ENCODE peak calls at places on chromosomes 2 and 18, in four cellular contexts. I is adrenal gland, B is SJSA1, H is heart left ventricle. X is an unnamed sample.

GRCh38 chr2:238974510-238975166 is 126.8 kb downstream of the TWIST2 start:
- DNase-seq in I (peak), B (peak), H (no peak), X (no peak)

GRCh38 chr18:44341759-44342158 is 338.9 kb upstream of the SETBP1 start:
- DNase-seq in I (no peak), B (no peak), H (no peak), X (no peak)

GRCh38 chr2:45134726-45135125 is 125.5 kb upstream of the SIX2 start:
- DNase-seq in I (peak), B (no peak), H (no peak), X (no peak)

GRCh38 chr2:84435331-84436081 is 23.6 kb downstream of the SUCLG1 start:
- DNase-seq in I (no peak), B (peak), H (no peak), X (no peak)

GRCh38 chr2:154161286-154161685 is 289.6 kb downstream of the GALNT13 start:
- DNase-seq in I (no peak), B (no peak), H (no peak), X (no peak)

GRCh38 chr2:281381-281780 is 6.5 kb downstream of the ALKAL2 start:
- DNase-seq in I (no peak), B (no peak), H (no peak), X (no peak)

GRCh38 chr2:223010641-223011040 is 41.3 kb upstream of the KCNE4 start:
- DNase-seq in I (no peak), B (no peak), H (no peak), X (no peak)

GRCh38 chr18:73992242-73993022 is 155.2 kb downstream of the FBXO15 start:
- DNase-seq in I (no peak), B (no peak), H (no peak), X (no peak)

GRCh38 chr2:54629914-54630609 is 93.4 kb upstream of the EML6 start:
- DNase-seq in I (peak), B (peak), H (no peak), X (no peak)

GRCh38 chr2:236787885-236788284 is 218.3 kb downstream of the ACKR3 start:
- DNase-seq in I (peak), B (no peak), H (no peak), X (no peak)

GRCh38 chr2:216388046-216388884 is 16.0 kb upstream of the MARCHF4 start:
- DNase-seq in I (no peak), B (no peak), H (no peak), X (no peak)

GRCh38 chr2:103249462-103249861 is 487.6 kb downstream of the TMEM182 start:
- DNase-seq in I (no peak), B (no peak), H (no peak), X (no peak)

GRCh38 chr18:7234061-7234460 is 3.2 kb downstream of the LRRC30 start:
- DNase-seq in I (no peak), B (no peak), H (peak), X (no peak)

GRCh38 chr2:38178556-38179419 is 102.8 kb upstream of the CYP1B1 start:
- DNase-seq in I (peak), B (peak), H (no peak), X (no peak)

GRCh38 chr18:74496508-74497307 is 545 bp downstream of the CNDP2 start:
- DNase-seq in I (peak), B (peak), H (peak), X (peak)

GRCh38 chr18:9688036-9688741 is 19.9 kb upstream of the RAB31 start:
- DNase-seq in I (no peak), B (peak), H (no peak), X (no peak)

GRCh38 chr2:215328066-215328465 is 16.2 kb downstream of the ATIC start:
- DNase-seq in I (no peak), B (no peak), H (no peak), X (no peak)

GRCh38 chr2:888211-888801 is 62.3 kb upstream of the SNTG2 start:
- DNase-seq in I (peak), B (peak), H (no peak), X (no peak)

GRCh38 chr2:42008241-42008911 is 39.4 kb upstream of the PKDCC start:
- DNase-seq in I (no peak), B (no peak), H (no peak), X (no peak)

GRCh38 chr2:161570424-161571050 is 53.7 kb upstream of the SLC4A10 start:
- DNase-seq in I (no peak), B (no peak), H (no peak), X (no peak)

GRCh38 chr2:211454684-211455083 is 898.3 kb downstream of the CPS1 start:
- DNase-seq in I (no peak), B (no peak), H (no peak), X (no peak)

GRCh38 chr2:65373365-65373918 is 59.0 kb downstream of the SPRED2 start:
- DNase-seq in I (no peak), B (no peak), H (no peak), X (no peak)

GRCh38 chr2:198314559-198315153 is 510.3 kb downstream of the PLCL1 start:
- DNase-seq in I (no peak), B (no peak), H (no peak), X (no peak)

GRCh38 chr2:88658890-88659881 is 31.9 kb upstream of the EIF2AK3 start:
- DNase-seq in I (peak), B (no peak), H (no peak), X (no peak)

GRCh38 chr2:202238234-202239197 is at the start of gene SUMO1:
- DNase-seq in I (peak), B (peak), H (peak), X (peak)
- H3K4me3 ChIP-seq in I (peak), B (peak), H (peak), X (peak)

DNA sequence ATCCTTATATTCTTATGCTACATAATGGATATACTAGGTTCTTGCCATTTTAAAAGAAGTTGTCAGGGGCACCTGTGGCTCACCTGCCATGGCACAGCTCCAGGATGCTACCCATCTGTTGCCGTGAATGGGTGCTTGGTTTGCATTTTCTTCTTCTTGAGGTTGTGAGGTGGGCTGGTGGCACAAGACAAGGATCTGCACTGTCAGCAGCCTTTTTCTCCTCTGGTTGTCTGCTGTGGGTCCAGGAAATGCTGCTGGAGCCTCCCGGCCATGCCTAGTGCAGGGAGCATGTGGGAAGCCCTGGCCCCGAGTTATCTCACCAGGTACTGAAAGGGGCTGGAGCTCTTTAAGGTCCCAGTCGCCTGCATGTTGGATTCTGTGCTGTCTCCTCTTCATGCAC is 2.6 kb downstream of the IL1R1 start:
- DNase-seq in I (no peak), B (no peak), H (no peak), X (no peak)
- H3K4me3 ChIP-seq in I (no peak), B (no peak), H (no peak), X (no peak)

GRCh38 chr2:207041279-207041678 is 102.0 kb downstream of the CPO start:
- DNase-seq in I (no peak), B (peak), H (no peak), X (peak)
- H3K4me3 ChIP-seq in I (no peak), B (no peak), H (no peak), X (no peak)

GRCh38 chr18:67515987-67516431 is 511 bp downstream of the DSEL start:
- DNase-seq in I (peak), B (peak), H (peak), X (peak)

GRCh38 chr18:67516432-67517223 is at the start of gene DSEL:
- DNase-seq in I (peak), B (peak), H (peak), X (peak)

GRCh38 chr18:67518566-67518965 is 2.0 kb upstream of the DSEL start:
- DNase-seq in I (no peak), B (no peak), H (no peak), X (no peak)

GRCh38 chr18:67514901-67515540 is 1.5 kb downstream of the DSEL start:
- DNase-seq in I (no peak), B (no peak), H (no peak), X (no peak)

GRCh38 chr18:67517224-67517765 is 775 bp upstream of the DSEL start:
- DNase-seq in I (peak), B (no peak), H (peak), X (no peak)
- H3K4me3 ChIP-seq in I (no peak), B (peak), H (peak), X (peak)

GRCh38 chr2:11365096-11365856 is 20.8 kb upstream of the ROCK2 start:
- DNase-seq in I (no peak), B (peak), H (no peak), X (no peak)
- H3K4me3 ChIP-seq in I (no peak), B (no peak), H (no peak), X (no peak)

GRCh38 chr2:196183172-196183473 is 11.7 kb upstream of the STK17B start:
- DNase-seq in I (no peak), B (no peak), H (no peak), X (no peak)

GRCh38 chr2:196184919-196185318 is 13.5 kb upstream of the STK17B start:
- DNase-seq in I (no peak), B (no peak), H (no peak), X (no peak)

GRCh38 chr2:196183528-196184231 is 12.3 kb upstream of the STK17B start:
- DNase-seq in I (no peak), B (no peak), H (no peak), X (no peak)

GRCh38 chr2:196182439-196183171 is 11.2 kb upstream of the STK17B start:
- DNase-seq in I (no peak), B (no peak), H (no peak), X (no peak)

GRCh38 chr2:196181484-196181883 is 10.1 kb upstream of the STK17B start:
- DNase-seq in I (no peak), B (no peak), H (no peak), X (no peak)
- H3K4me3 ChIP-seq in I (no peak), B (no peak), H (no peak), X (no peak)

GRCh38 chr2:119126650-119127049 is 31.9 kb downstream of the C1QL2 start:
- DNase-seq in I (no peak), B (peak), H (no peak), X (no peak)
- H3K4me3 ChIP-seq in I (no peak), B (no peak), H (no peak), X (no peak)

GRCh38 chr2:28102455-28102874 is 211.9 kb downstream of the BABAM2 start:
- DNase-seq in I (peak), B (no peak), H (no peak), X (no peak)
- H3K4me3 ChIP-seq in I (no peak), B (no peak), H (no peak), X (no peak)

GRCh38 chr2:113175101-113175628 is 1.4 kb downstream of the PSD4 start:
- DNase-seq in I (peak), B (no peak), H (no peak), X (no peak)

GRCh38 chr2:113173563-113174368 is at the start of gene PSD4:
- DNase-seq in I (peak), B (no peak), H (peak), X (no peak)

GRCh38 chr2:113174369-113174735 is 581 bp downstream of the PSD4 start:
- DNase-seq in I (peak), B (no peak), H (no peak), X (no peak)

GRCh38 chr2:113171359-113172075 is 2.3 kb upstream of the PSD4 start:
- DNase-seq in I (peak), B (no peak), H (no peak), X (no peak)

DNA sequence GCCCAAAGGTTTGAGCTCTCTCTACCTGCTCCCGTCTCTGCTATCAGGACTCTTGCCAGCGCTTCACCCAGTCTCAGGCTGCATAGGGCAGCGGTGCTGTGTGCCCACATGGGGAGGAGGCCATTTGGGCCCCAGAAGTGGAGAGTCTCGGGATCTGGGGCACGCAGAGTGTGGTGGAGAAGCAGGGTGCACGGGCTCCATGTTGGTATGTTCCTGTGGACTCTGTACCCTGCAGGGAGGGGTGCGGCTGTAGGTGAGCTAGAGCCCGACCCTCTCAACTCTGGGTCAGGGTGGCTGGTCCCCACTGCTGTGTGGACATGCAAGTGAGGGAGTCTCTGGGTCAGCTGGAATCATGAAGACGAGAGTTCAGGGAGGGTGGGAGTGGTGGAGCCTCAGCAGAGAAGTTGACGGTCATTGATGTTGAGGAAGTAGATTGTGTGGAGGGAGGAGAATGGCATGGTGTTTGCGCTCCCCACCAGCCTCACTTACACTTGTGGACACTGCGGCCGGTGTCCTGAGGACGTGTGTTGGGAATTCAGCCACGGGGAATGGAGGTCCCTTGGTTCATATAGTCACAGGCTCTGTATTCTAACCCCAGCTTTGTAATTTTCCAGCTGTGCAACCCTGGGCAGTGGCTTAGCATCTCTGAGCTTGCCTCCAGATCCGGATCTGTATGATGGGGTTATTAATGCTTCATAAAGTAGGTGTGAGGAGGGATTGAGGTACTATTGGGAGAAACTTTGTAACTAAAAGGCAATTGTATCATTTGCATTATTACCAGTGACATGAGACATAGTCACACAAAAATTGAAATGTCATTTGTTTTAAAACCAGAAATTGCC is 829 bp upstream of the PSD4 start:
- DNase-seq in I (peak), B (no peak), H (no peak), X (no peak)
- H3K4me3 ChIP-seq in I (no peak), B (no peak), H (no peak), X (no peak)

X was measured in HAP-1.